ENCODE peak calls at places on chromosomes 12 and 14, in ten cellular contexts. P is WTC11, Y is heart right ventricle, O is AG09309, X is RWPE1, S is A549, J is iPS-NIHi11, M is NCI-H1092 treated with DMSO at 0.1 percent for 48 hours, R is astrocyte, V is endothelial cell. D is an unnamed sample.

GRCh38 chr12:100779191-100779590 is 15.4 kb upstream of the ANO4 start:
- DNase-seq in X (no peak), M (no peak), S (no peak), P (no peak), J (no peak), V (no peak), Y (no peak), R (no peak), O (no peak), D (no peak)

GRCh38 chr14:50559990-50560928 is at the start of gene ATL1:
- DNase-seq in X (peak; percentile 79), P (peak; percentile 81), R (peak; percentile 72), S (peak; percentile 70), Y (peak; percentile 74), J (peak; percentile 87), V (peak; percentile 59), M (peak; percentile 91), O (peak; percentile 25), D (peak; percentile 92)

GRCh38 chr12:42587564-42588307 is 1.8 kb downstream of the PRICKLE1 start:
- DNase-seq in J (no peak), R (no peak), V (no peak), S (no peak), Y (no peak), O (no peak), M (no peak), X (no peak), P (no peak), D (peak; percentile 94)

GRCh38 chr12:103279444-103279843 is 216.3 kb downstream of the C12orf42 start:
- DNase-seq in Y (no peak), J (no peak), R (no peak), O (no peak), M (no peak), P (no peak), S (no peak), X (no peak), V (no peak), D (peak; percentile 91)

GRCh38 chr14:91258876-91259275 is 14.4 kb upstream of the GPR68 start:
- DNase-seq in O (no peak), J (no peak), X (no peak), Y (no peak), P (no peak), R (no peak), S (no peak), M (no peak), V (no peak), D (no peak)

GRCh38 chr14:104766256-104766862 is 13.4 kb downstream of the SIVA1 start:
- DNase-seq in V (no peak), S (no peak), P (no peak), M (no peak), J (no peak), X (no peak), R (no peak), Y (no peak), O (no peak), D (no peak)

GRCh38 chr14:103748539-103748867 is 32.9 kb downstream of the ZFYVE21 start:
- DNase-seq in J (no peak), Y (no peak), M (no peak), X (no peak), P (no peak), O (no peak), R (no peak), V (no peak), S (no peak), D (no peak)

GRCh38 chr12:32087301-32087700 is 19.3 kb upstream of the BICD1 start:
- DNase-seq in P (no peak), O (no peak), M (no peak), S (no peak), Y (no peak), V (no peak), X (no peak), R (no peak), J (no peak), D (no peak)

GRCh38 chr12:53643232-53643992 is 17.2 kb upstream of the ATF7 start:
- DNase-seq in Y (no peak), M (no peak), O (no peak), X (no peak), P (no peak), V (no peak), S (no peak), R (no peak), J (no peak), D (no peak)

GRCh38 chr14:95061317-95062093 is 95.8 kb downstream of the DICER1 start:
- DNase-seq in P (no peak), O (no peak), J (no peak), S (no peak), V (no peak), X (no peak), Y (no peak), R (no peak), M (no peak), D (no peak)

GRCh38 chr14:87286826-87287225 is 706.2 kb downstream of the GALC start:
- DNase-seq in R (no peak), J (no peak), M (no peak), V (no peak), X (no peak), Y (no peak), S (no peak), P (no peak), O (no peak), D (no peak)

GRCh38 chr14:70186826-70187483 is 1.8 kb downstream of the SLC8A3 start:
- DNase-seq in P (peak; percentile 58), Y (no peak), O (no peak), S (no peak), R (no peak), J (peak; percentile 52), M (peak; percentile 44), V (no peak), X (no peak), D (no peak)

GRCh38 chr12:62683724-62684501 is 217.3 kb downstream of the MON2 start:
- DNase-seq in P (no peak), X (no peak), O (no peak), M (no peak), J (peak; percentile 23), Y (peak; percentile 66), S (no peak), V (no peak), R (peak; percentile 82), D (no peak)

GRCh38 chr14:69592923-69593677 is 18.3 kb upstream of the SUSD6 start:
- DNase-seq in Y (peak; percentile 34), X (no peak), M (peak; percentile 96), S (no peak), O (peak; percentile 42), P (no peak), J (no peak), V (no peak), R (peak; percentile 57), D (peak; percentile 60)

GRCh38 chr14:86787782-86788181 is 1205.2 kb downstream of the GALC start:
- DNase-seq in X (no peak), Y (no peak), J (no peak), M (no peak), V (no peak), S (no peak), P (no peak), O (no peak), R (no peak), D (peak; percentile 88)

GRCh38 chr12:42565001-42565400 is 24.5 kb downstream of the PRICKLE1 start:
- DNase-seq in V (no peak), R (no peak), J (no peak), M (no peak), O (no peak), P (no peak), Y (no peak), S (no peak), X (no peak), D (no peak)

GRCh38 chr12:69092137-69092536 is 147.2 kb upstream of the CPSF6 start:
- DNase-seq in P (no peak), R (no peak), X (no peak), S (no peak), J (no peak), O (no peak), V (no peak), M (no peak), Y (no peak), D (no peak)

GRCh38 chr14:67999693-68000384 is 180.3 kb downstream of the RAD51B start:
- DNase-seq in M (no peak), R (peak; percentile 95), S (peak; percentile 71), O (no peak), Y (no peak), P (no peak), V (no peak), J (no peak), X (peak; percentile 75), D (no peak)

GRCh38 chr14:91875515-91876286 is 8.4 kb upstream of the TC2N start:
- DNase-seq in R (no peak), S (no peak), Y (no peak), O (no peak), V (no peak), J (no peak), P (no peak), M (no peak), X (no peak), D (no peak)

GRCh38 chr12:68154768-68155167 is 4.8 kb downstream of the IFNG start:
- DNase-seq in X (no peak), S (no peak), J (no peak), V (no peak), R (no peak), O (no peak), Y (no peak), P (no peak), M (no peak), D (peak; percentile 24)

GRCh38 chr12:52877242-52877641 is 27.6 kb downstream of the KRT8 start:
- DNase-seq in R (no peak), O (no peak), V (no peak), X (no peak), Y (no peak), P (no peak), J (no peak), M (no peak), S (peak; percentile 35), D (no peak)

GRCh38 chr14:32043624-32044023 is 33.5 kb upstream of the ARHGAP5 start:
- DNase-seq in X (no peak), P (no peak), J (no peak), R (no peak), M (no peak), Y (no peak), O (no peak), V (no peak), S (no peak), D (peak; percentile 57)

GRCh38 chr12:11695321-11695720 is 45.8 kb downstream of the ETV6 start:
- DNase-seq in O (no peak), M (no peak), Y (no peak), V (no peak), P (no peak), X (no peak), J (no peak), R (peak; percentile 79), S (no peak), D (no peak)

D was measured in NCI-H69.